ENCODE peak calls at places on chromosomes 13 and 19, in five cellular contexts. One of them, this sample, is unnamed.

GRCh38 chr13:94641432-94641941 is 39.8 kb downstream of the GPR180 start:
- DNase-seq in CD8-positive, alpha-beta memory T cell: no peak
- DNase-seq in cardiac muscle cell: no peak
- DNase-seq in fibroblast of villous mesenchyme: peak; percentile 88
- DNase-seq in right cardiac atrium: no peak
- DNase-seq in this sample: peak; percentile 84

GRCh38 chr19:38703509-38703908 is 40.8 kb downstream of the CAPN12 start:
- DNase-seq in CD8-positive, alpha-beta memory T cell: no peak
- DNase-seq in cardiac muscle cell: no peak
- DNase-seq in fibroblast of villous mesenchyme: no peak
- DNase-seq in right cardiac atrium: peak; percentile 39
- DNase-seq in this sample: no peak

GRCh38 chr19:14021474-14021873 is 6.5 kb upstream of the RLN3 start:
- DNase-seq in CD8-positive, alpha-beta memory T cell: no peak
- DNase-seq in cardiac muscle cell: no peak
- DNase-seq in fibroblast of villous mesenchyme: no peak
- DNase-seq in right cardiac atrium: peak; percentile 59
- DNase-seq in this sample: no peak

GRCh38 chr13:41460930-41461329 is 3.6 kb downstream of the RGCC start:
- DNase-seq in CD8-positive, alpha-beta memory T cell: no peak
- DNase-seq in cardiac muscle cell: no peak
- DNase-seq in fibroblast of villous mesenchyme: no peak
- DNase-seq in right cardiac atrium: no peak
- DNase-seq in this sample: no peak

GRCh38 chr13:98214707-98215106 is 37.6 kb upstream of the RNF113B start:
- DNase-seq in CD8-positive, alpha-beta memory T cell: no peak
- DNase-seq in cardiac muscle cell: no peak
- DNase-seq in fibroblast of villous mesenchyme: no peak
- DNase-seq in right cardiac atrium: no peak
- DNase-seq in this sample: no peak

GRCh38 chr19:2540646-2541454 is 64.9 kb downstream of the GADD45B start:
- DNase-seq in CD8-positive, alpha-beta memory T cell: no peak
- DNase-seq in cardiac muscle cell: peak; percentile 97
- DNase-seq in fibroblast of villous mesenchyme: peak; percentile 96
- DNase-seq in right cardiac atrium: peak; percentile 96
- DNase-seq in this sample: peak; percentile 97

GRCh38 chr13:51861728-51862300 is at the start of gene CCDC70:
- DNase-seq in CD8-positive, alpha-beta memory T cell: no peak
- DNase-seq in cardiac muscle cell: no peak
- DNase-seq in fibroblast of villous mesenchyme: no peak
- DNase-seq in right cardiac atrium: no peak
- DNase-seq in this sample: no peak

GRCh38 chr13:24097667-24098066 is 62.9 kb upstream of the SPATA13 start:
- DNase-seq in CD8-positive, alpha-beta memory T cell: no peak
- DNase-seq in cardiac muscle cell: no peak
- DNase-seq in fibroblast of villous mesenchyme: no peak
- DNase-seq in right cardiac atrium: no peak
- DNase-seq in this sample: no peak

GRCh38 chr13:46491641-46492040 is 61.3 kb upstream of the LRCH1 start:
- DNase-seq in CD8-positive, alpha-beta memory T cell: no peak
- DNase-seq in cardiac muscle cell: no peak
- DNase-seq in fibroblast of villous mesenchyme: no peak
- DNase-seq in right cardiac atrium: no peak
- DNase-seq in this sample: no peak

GRCh38 chr19:46221981-46222610 is 7.4 kb upstream of the IGFL1 start:
- DNase-seq in CD8-positive, alpha-beta memory T cell: no peak
- DNase-seq in cardiac muscle cell: peak; percentile 68
- DNase-seq in fibroblast of villous mesenchyme: peak; percentile 8
- DNase-seq in right cardiac atrium: peak; percentile 70
- DNase-seq in this sample: peak; percentile 67

GRCh38 chr19:15453091-15453498 is 3.3 kb upstream of the WIZ start:
- DNase-seq in CD8-positive, alpha-beta memory T cell: no peak
- DNase-seq in cardiac muscle cell: peak; percentile 14
- DNase-seq in fibroblast of villous mesenchyme: no peak
- DNase-seq in right cardiac atrium: peak; percentile 75
- DNase-seq in this sample: no peak

GRCh38 chr13:43785681-43786471 is 896 bp downstream of the ENOX1 start:
- DNase-seq in CD8-positive, alpha-beta memory T cell: no peak
- DNase-seq in cardiac muscle cell: peak; percentile 86
- DNase-seq in fibroblast of villous mesenchyme: peak; percentile 67
- DNase-seq in right cardiac atrium: peak; percentile 92
- DNase-seq in this sample: peak; percentile 90

GRCh38 chr13:84574851-84575250 is 692.6 kb upstream of the SLITRK1 start:
- DNase-seq in CD8-positive, alpha-beta memory T cell: no peak
- DNase-seq in cardiac muscle cell: no peak
- DNase-seq in fibroblast of villous mesenchyme: no peak
- DNase-seq in right cardiac atrium: no peak
- DNase-seq in this sample: peak; percentile 74

GRCh38 chr13:50380905-50381304 is 365.7 kb downstream of the KCNRG start:
- DNase-seq in CD8-positive, alpha-beta memory T cell: no peak
- DNase-seq in cardiac muscle cell: no peak
- DNase-seq in fibroblast of villous mesenchyme: no peak
- DNase-seq in right cardiac atrium: no peak
- DNase-seq in this sample: no peak

GRCh38 chr19:37007587-37008220 is 70.5 kb upstream of the ZNF420 start:
- DNase-seq in CD8-positive, alpha-beta memory T cell: peak; percentile 70
- DNase-seq in cardiac muscle cell: no peak
- DNase-seq in fibroblast of villous mesenchyme: peak; percentile 72
- DNase-seq in right cardiac atrium: peak; percentile 92
- DNase-seq in this sample: no peak

GRCh38 chr13:109209526-109209925 is 576.9 kb downstream of the IRS2 start:
- DNase-seq in CD8-positive, alpha-beta memory T cell: no peak
- DNase-seq in cardiac muscle cell: no peak
- DNase-seq in fibroblast of villous mesenchyme: no peak
- DNase-seq in right cardiac atrium: no peak
- DNase-seq in this sample: no peak

GRCh38 chr13:75512253-75512652 is 25.4 kb downstream of the COMMD6 start:
- DNase-seq in CD8-positive, alpha-beta memory T cell: no peak
- DNase-seq in cardiac muscle cell: no peak
- DNase-seq in fibroblast of villous mesenchyme: peak; percentile 19
- DNase-seq in right cardiac atrium: no peak
- DNase-seq in this sample: no peak

GRCh38 chr13:61024046-61024445 is 391.6 kb downstream of the PCDH20 start:
- DNase-seq in CD8-positive, alpha-beta memory T cell: no peak
- DNase-seq in cardiac muscle cell: no peak
- DNase-seq in fibroblast of villous mesenchyme: no peak
- DNase-seq in right cardiac atrium: no peak
- DNase-seq in this sample: no peak

GRCh38 chr13:28714651-28715050 is 4.1 kb downstream of the SLC46A3 start:
- DNase-seq in CD8-positive, alpha-beta memory T cell: no peak
- DNase-seq in cardiac muscle cell: no peak
- DNase-seq in fibroblast of villous mesenchyme: no peak
- DNase-seq in right cardiac atrium: no peak
- DNase-seq in this sample: no peak

GRCh38 chr13:40375522-40376171 is 290.8 kb downstream of the FOXO1 start:
- DNase-seq in CD8-positive, alpha-beta memory T cell: no peak
- DNase-seq in cardiac muscle cell: no peak
- DNase-seq in fibroblast of villous mesenchyme: no peak
- DNase-seq in right cardiac atrium: peak; percentile 87
- DNase-seq in this sample: no peak

GRCh38 chr13:40376867-40377266 is 289.6 kb downstream of the FOXO1 start:
- DNase-seq in CD8-positive, alpha-beta memory T cell: no peak
- DNase-seq in cardiac muscle cell: no peak
- DNase-seq in fibroblast of villous mesenchyme: peak; percentile 58
- DNase-seq in right cardiac atrium: no peak
- DNase-seq in this sample: no peak

GRCh38 chr13:40379186-40379585 is 287.3 kb downstream of the FOXO1 start:
- DNase-seq in CD8-positive, alpha-beta memory T cell: no peak
- DNase-seq in cardiac muscle cell: no peak
- DNase-seq in fibroblast of villous mesenchyme: no peak
- DNase-seq in right cardiac atrium: no peak
- DNase-seq in this sample: no peak

GRCh38 chr13:40377783-40378182 is 288.7 kb downstream of the FOXO1 start:
- DNase-seq in CD8-positive, alpha-beta memory T cell: no peak
- DNase-seq in cardiac muscle cell: no peak
- DNase-seq in fibroblast of villous mesenchyme: peak; percentile 27
- DNase-seq in right cardiac atrium: no peak
- DNase-seq in this sample: no peak

DNA sequence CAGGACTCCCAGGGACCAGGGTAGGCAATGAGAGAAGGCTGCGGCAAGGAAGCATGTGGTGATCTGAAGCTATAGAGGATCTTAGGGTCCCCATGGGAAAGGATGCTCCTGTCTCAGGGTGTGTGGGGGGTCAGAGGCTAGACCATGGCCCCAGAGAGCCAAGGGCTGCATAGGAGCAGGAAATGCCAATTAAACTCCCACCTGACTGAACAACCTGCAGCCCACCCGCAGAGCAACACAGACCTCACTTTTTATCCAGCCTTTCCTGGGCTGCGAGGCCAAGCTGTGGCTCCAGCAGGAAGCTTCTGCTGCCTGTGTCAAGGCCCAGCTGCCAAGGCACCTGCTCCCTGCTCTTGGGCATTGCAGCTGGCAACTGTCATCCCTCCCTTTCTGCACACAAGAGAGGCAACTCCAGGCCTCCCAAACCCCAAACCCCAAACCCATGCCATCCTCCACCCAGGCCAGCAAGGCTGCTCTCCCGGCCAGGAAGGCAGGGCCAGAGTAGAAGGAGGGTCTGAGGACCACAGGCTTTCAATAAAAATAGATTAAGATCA is 290.1 kb downstream of the FOXO1 start:
- DNase-seq in CD8-positive, alpha-beta memory T cell: no peak
- DNase-seq in cardiac muscle cell: no peak
- DNase-seq in fibroblast of villous mesenchyme: no peak
- DNase-seq in right cardiac atrium: no peak
- DNase-seq in this sample: no peak
- H3K4me3 ChIP-seq in CD8-positive, alpha-beta memory T cell: no peak overlapping the region
- H3K4me3 ChIP-seq in cardiac muscle cell: no peak overlapping the region
- H3K4me3 ChIP-seq in fibroblast of villous mesenchyme: no peak overlapping the region
- H3K4me3 ChIP-seq in right cardiac atrium: no peak overlapping the region
- H3K4me3 ChIP-seq in this sample: no peak overlapping the region

GRCh38 chr13:36343766-36344165 is 2.4 kb downstream of the SPART start:
- DNase-seq in CD8-positive, alpha-beta memory T cell: no peak
- DNase-seq in cardiac muscle cell: no peak
- DNase-seq in fibroblast of villous mesenchyme: no peak
- DNase-seq in right cardiac atrium: no peak
- DNase-seq in this sample: no peak
- H3K4me3 ChIP-seq in CD8-positive, alpha-beta memory T cell: no peak overlapping the region
- H3K4me3 ChIP-seq in cardiac muscle cell: no peak overlapping the region
- H3K4me3 ChIP-seq in fibroblast of villous mesenchyme: peak overlapping the region; percentile 84
- H3K4me3 ChIP-seq in right cardiac atrium: no peak overlapping the region
- H3K4me3 ChIP-seq in this sample: peak overlapping the region; percentile 98

GRCh38 chr19:48836089-48837017 is at the start of gene HSD17B14:
- DNase-seq in CD8-positive, alpha-beta memory T cell: no peak
- DNase-seq in cardiac muscle cell: peak; percentile 66
- DNase-seq in fibroblast of villous mesenchyme: peak; percentile 65
- DNase-seq in right cardiac atrium: peak; percentile 78
- DNase-seq in this sample: peak; percentile 58

GRCh38 chr19:48833977-48834376 is 2.3 kb downstream of the HSD17B14 start:
- DNase-seq in CD8-positive, alpha-beta memory T cell: no peak
- DNase-seq in cardiac muscle cell: no peak
- DNase-seq in fibroblast of villous mesenchyme: no peak
- DNase-seq in right cardiac atrium: no peak
- DNase-seq in this sample: no peak

GRCh38 chr19:48837586-48838191 is 1.4 kb upstream of the HSD17B14 start:
- DNase-seq in CD8-positive, alpha-beta memory T cell: no peak
- DNase-seq in cardiac muscle cell: no peak
- DNase-seq in fibroblast of villous mesenchyme: no peak
- DNase-seq in right cardiac atrium: no peak
- DNase-seq in this sample: no peak

GRCh38 chr19:48835734-48836088 is 580 bp downstream of the HSD17B14 start:
- DNase-seq in CD8-positive, alpha-beta memory T cell: peak; percentile 93
- DNase-seq in cardiac muscle cell: peak; percentile 94
- DNase-seq in fibroblast of villous mesenchyme: peak; percentile 90
- DNase-seq in right cardiac atrium: peak; percentile 98
- DNase-seq in this sample: peak; percentile 95

GRCh38 chr19:48837081-48837524 is 812 bp upstream of the HSD17B14 start:
- DNase-seq in CD8-positive, alpha-beta memory T cell: peak; percentile 80
- DNase-seq in cardiac muscle cell: peak; percentile 96
- DNase-seq in fibroblast of villous mesenchyme: peak; percentile 87
- DNase-seq in right cardiac atrium: peak; percentile 96
- DNase-seq in this sample: peak; percentile 94
- H3K4me3 ChIP-seq in CD8-positive, alpha-beta memory T cell: peak overlapping the region; percentile 66
- H3K4me3 ChIP-seq in cardiac muscle cell: peak overlapping the region; percentile 37
- H3K4me3 ChIP-seq in fibroblast of villous mesenchyme: peak overlapping the region; percentile 64
- H3K4me3 ChIP-seq in right cardiac atrium: peak overlapping the region; percentile 13
- H3K4me3 ChIP-seq in this sample: peak overlapping the region; percentile 72

DNA sequence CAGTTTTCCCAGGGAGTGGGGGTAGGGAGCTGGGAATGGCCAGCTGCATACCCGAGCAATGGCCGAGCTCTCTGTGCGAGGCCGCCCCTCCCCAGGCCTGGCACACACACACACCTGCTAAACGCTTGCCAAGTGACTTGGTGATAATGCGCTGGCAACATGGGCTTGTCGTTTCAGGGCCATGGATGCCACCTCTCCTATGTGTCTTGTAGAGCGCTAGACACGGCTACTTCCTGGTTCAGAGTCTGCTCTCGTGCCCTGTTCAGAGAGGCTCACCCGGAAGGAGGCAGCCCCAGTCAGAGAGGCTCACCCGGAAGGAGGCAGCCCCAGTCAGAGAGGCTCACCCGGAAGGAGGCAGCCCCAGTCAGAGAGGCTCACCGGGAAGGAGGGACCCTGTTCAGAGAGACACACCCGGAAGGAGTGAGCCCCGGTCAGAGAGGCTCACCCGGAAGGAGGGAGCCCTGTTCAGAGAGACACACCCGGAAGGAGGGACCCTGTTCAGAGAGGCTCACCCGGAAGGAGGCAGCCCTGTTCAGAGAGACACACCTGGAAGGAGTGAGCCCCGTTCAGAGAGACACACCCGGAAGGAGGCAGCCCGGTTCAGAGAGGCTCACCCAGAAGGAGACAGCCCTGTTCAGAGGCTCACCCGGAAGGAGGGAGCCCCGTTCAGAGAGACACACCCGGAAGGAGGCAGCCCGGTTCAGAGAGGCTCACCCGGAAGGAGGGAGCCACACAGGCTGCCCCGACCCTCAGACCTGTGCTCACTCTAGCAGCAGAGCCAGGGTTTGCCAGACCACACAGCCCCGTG is 4.2 kb downstream of the ADPRHL1 start:
- DNase-seq in CD8-positive, alpha-beta memory T cell: peak; percentile 87
- DNase-seq in cardiac muscle cell: no peak
- DNase-seq in fibroblast of villous mesenchyme: peak; percentile 89
- DNase-seq in right cardiac atrium: no peak
- DNase-seq in this sample: no peak
- H3K4me3 ChIP-seq in CD8-positive, alpha-beta memory T cell: no peak overlapping the region
- H3K4me3 ChIP-seq in cardiac muscle cell: no peak overlapping the region
- H3K4me3 ChIP-seq in fibroblast of villous mesenchyme: peak overlapping the region; percentile 70
- H3K4me3 ChIP-seq in right cardiac atrium: peak overlapping the region; percentile 22
- H3K4me3 ChIP-seq in this sample: peak overlapping the region; percentile 85

GRCh38 chr13:76882431-76882830 is 3.8 kb downstream of the KCTD12 start:
- DNase-seq in CD8-positive, alpha-beta memory T cell: no peak
- DNase-seq in cardiac muscle cell: no peak
- DNase-seq in fibroblast of villous mesenchyme: peak; percentile 45
- DNase-seq in right cardiac atrium: peak; percentile 31
- DNase-seq in this sample: peak; percentile 77
- H3K4me3 ChIP-seq in CD8-positive, alpha-beta memory T cell: no peak overlapping the region
- H3K4me3 ChIP-seq in cardiac muscle cell: peak overlapping the region; percentile 94
- H3K4me3 ChIP-seq in fibroblast of villous mesenchyme: peak overlapping the region; percentile 18
- H3K4me3 ChIP-seq in right cardiac atrium: peak overlapping the region; percentile 22
- H3K4me3 ChIP-seq in this sample: peak overlapping the region; percentile 87